ENCODE peak calls at places on chromosomes 13 and 19, in seven cellular contexts. One of them, this sample, is unnamed.

GRCh38 chr19:15280915-15281683 is 48.9 kb upstream of the EPHX3 start:
- DNase-seq in Ammon's horn: peak; percentile 90
- DNase-seq in T follicular helper cell: no peak
- DNase-seq in HAP-1: peak; percentile 86
- DNase-seq in fibroblast of lung: peak; percentile 86
- DNase-seq in stimulated activated CD4-positive, alpha-beta T cell treated with anti-CD3 and anti-CD28 coated beads, Interleukin-2, amount 100 ng/mL, for 48 hours: no peak
- DNase-seq in stimulated activated CD8-positive, alpha-beta memory T cell treated with anti-CD3 and anti-CD28 coated beads, Interleukin-4, amount 100 ng/mL, for 4 hours: no peak
- DNase-seq in this sample: no peak

GRCh38 chr13:109146393-109146792 is 517.0 kb downstream of the MYO16 start:
- DNase-seq in Ammon's horn: no peak
- DNase-seq in T follicular helper cell: no peak
- DNase-seq in HAP-1: no peak
- DNase-seq in fibroblast of lung: no peak
- DNase-seq in stimulated activated CD4-positive, alpha-beta T cell treated with anti-CD3 and anti-CD28 coated beads, Interleukin-2, amount 100 ng/mL, for 48 hours: no peak
- DNase-seq in stimulated activated CD8-positive, alpha-beta memory T cell treated with anti-CD3 and anti-CD28 coated beads, Interleukin-4, amount 100 ng/mL, for 4 hours: no peak
- DNase-seq in this sample: no peak

GRCh38 chr13:101150998-101151397 is 265.3 kb downstream of the NALCN start:
- DNase-seq in Ammon's horn: peak; percentile 33
- DNase-seq in T follicular helper cell: no peak
- DNase-seq in HAP-1: no peak
- DNase-seq in fibroblast of lung: peak; percentile 34
- DNase-seq in stimulated activated CD4-positive, alpha-beta T cell treated with anti-CD3 and anti-CD28 coated beads, Interleukin-2, amount 100 ng/mL, for 48 hours: no peak
- DNase-seq in stimulated activated CD8-positive, alpha-beta memory T cell treated with anti-CD3 and anti-CD28 coated beads, Interleukin-4, amount 100 ng/mL, for 4 hours: no peak
- DNase-seq in this sample: no peak

GRCh38 chr19:18205180-18205915 is 1.5 kb upstream of the RAB3A start:
- DNase-seq in Ammon's horn: peak; percentile 85
- DNase-seq in T follicular helper cell: peak; percentile 34
- DNase-seq in HAP-1: peak; percentile 78
- DNase-seq in fibroblast of lung: peak; percentile 74
- DNase-seq in stimulated activated CD4-positive, alpha-beta T cell treated with anti-CD3 and anti-CD28 coated beads, Interleukin-2, amount 100 ng/mL, for 48 hours: no peak
- DNase-seq in stimulated activated CD8-positive, alpha-beta memory T cell treated with anti-CD3 and anti-CD28 coated beads, Interleukin-4, amount 100 ng/mL, for 4 hours: no peak
- DNase-seq in this sample: no peak

GRCh38 chr13:99661791-99662190 is 160.5 kb downstream of the TM9SF2 start:
- DNase-seq in Ammon's horn: no peak
- DNase-seq in T follicular helper cell: no peak
- DNase-seq in HAP-1: no peak
- DNase-seq in fibroblast of lung: no peak
- DNase-seq in stimulated activated CD4-positive, alpha-beta T cell treated with anti-CD3 and anti-CD28 coated beads, Interleukin-2, amount 100 ng/mL, for 48 hours: no peak
- DNase-seq in stimulated activated CD8-positive, alpha-beta memory T cell treated with anti-CD3 and anti-CD28 coated beads, Interleukin-4, amount 100 ng/mL, for 4 hours: no peak
- DNase-seq in this sample: no peak

GRCh38 chr19:4447327-4448146 is 10.1 kb downstream of the UBXN6 start:
- DNase-seq in Ammon's horn: no peak
- DNase-seq in T follicular helper cell: no peak
- DNase-seq in HAP-1: no peak
- DNase-seq in fibroblast of lung: no peak
- DNase-seq in stimulated activated CD4-positive, alpha-beta T cell treated with anti-CD3 and anti-CD28 coated beads, Interleukin-2, amount 100 ng/mL, for 48 hours: no peak
- DNase-seq in stimulated activated CD8-positive, alpha-beta memory T cell treated with anti-CD3 and anti-CD28 coated beads, Interleukin-4, amount 100 ng/mL, for 4 hours: no peak
- DNase-seq in this sample: no peak

GRCh38 chr13:26998265-26998664 is 173.3 kb downstream of the USP12 start:
- DNase-seq in Ammon's horn: no peak
- DNase-seq in T follicular helper cell: no peak
- DNase-seq in HAP-1: no peak
- DNase-seq in fibroblast of lung: no peak
- DNase-seq in stimulated activated CD4-positive, alpha-beta T cell treated with anti-CD3 and anti-CD28 coated beads, Interleukin-2, amount 100 ng/mL, for 48 hours: no peak
- DNase-seq in stimulated activated CD8-positive, alpha-beta memory T cell treated with anti-CD3 and anti-CD28 coated beads, Interleukin-4, amount 100 ng/mL, for 4 hours: no peak
- DNase-seq in this sample: no peak

GRCh38 chr19:55113570-55114039 is 3.8 kb downstream of the PPP1R12C start:
- DNase-seq in Ammon's horn: peak; percentile 80
- DNase-seq in T follicular helper cell: no peak
- DNase-seq in HAP-1: peak; percentile 62
- DNase-seq in fibroblast of lung: peak; percentile 83
- DNase-seq in stimulated activated CD4-positive, alpha-beta T cell treated with anti-CD3 and anti-CD28 coated beads, Interleukin-2, amount 100 ng/mL, for 48 hours: no peak
- DNase-seq in stimulated activated CD8-positive, alpha-beta memory T cell treated with anti-CD3 and anti-CD28 coated beads, Interleukin-4, amount 100 ng/mL, for 4 hours: no peak
- DNase-seq in this sample: peak; percentile 35

GRCh38 chr19:13872695-13873389 is 4.1 kb upstream of the NANOS3 start:
- DNase-seq in Ammon's horn: no peak
- DNase-seq in T follicular helper cell: no peak
- DNase-seq in HAP-1: no peak
- DNase-seq in fibroblast of lung: no peak
- DNase-seq in stimulated activated CD4-positive, alpha-beta T cell treated with anti-CD3 and anti-CD28 coated beads, Interleukin-2, amount 100 ng/mL, for 48 hours: no peak
- DNase-seq in stimulated activated CD8-positive, alpha-beta memory T cell treated with anti-CD3 and anti-CD28 coated beads, Interleukin-4, amount 100 ng/mL, for 4 hours: no peak
- DNase-seq in this sample: peak; percentile 94

GRCh38 chr19:41951686-41952172 is 7.4 kb downstream of the RABAC1 start:
- DNase-seq in Ammon's horn: peak; percentile 81
- DNase-seq in T follicular helper cell: peak; percentile 79
- DNase-seq in HAP-1: peak; percentile 93
- DNase-seq in fibroblast of lung: peak; percentile 47
- DNase-seq in stimulated activated CD4-positive, alpha-beta T cell treated with anti-CD3 and anti-CD28 coated beads, Interleukin-2, amount 100 ng/mL, for 48 hours: peak; percentile 96
- DNase-seq in stimulated activated CD8-positive, alpha-beta memory T cell treated with anti-CD3 and anti-CD28 coated beads, Interleukin-4, amount 100 ng/mL, for 4 hours: peak; percentile 69
- DNase-seq in this sample: peak; percentile 95

GRCh38 chr19:11223208-11223607 is 16.2 kb upstream of the ANGPTL8 start:
- DNase-seq in Ammon's horn: no peak
- DNase-seq in T follicular helper cell: no peak
- DNase-seq in HAP-1: no peak
- DNase-seq in fibroblast of lung: no peak
- DNase-seq in stimulated activated CD4-positive, alpha-beta T cell treated with anti-CD3 and anti-CD28 coated beads, Interleukin-2, amount 100 ng/mL, for 48 hours: no peak
- DNase-seq in stimulated activated CD8-positive, alpha-beta memory T cell treated with anti-CD3 and anti-CD28 coated beads, Interleukin-4, amount 100 ng/mL, for 4 hours: no peak
- DNase-seq in this sample: no peak

GRCh38 chr19:45154064-45154827 is 6.5 kb downstream of the NKPD1 start:
- DNase-seq in Ammon's horn: no peak
- DNase-seq in T follicular helper cell: no peak
- DNase-seq in HAP-1: no peak
- DNase-seq in fibroblast of lung: peak; percentile 84
- DNase-seq in stimulated activated CD4-positive, alpha-beta T cell treated with anti-CD3 and anti-CD28 coated beads, Interleukin-2, amount 100 ng/mL, for 48 hours: peak; percentile 15
- DNase-seq in stimulated activated CD8-positive, alpha-beta memory T cell treated with anti-CD3 and anti-CD28 coated beads, Interleukin-4, amount 100 ng/mL, for 4 hours: no peak
- DNase-seq in this sample: no peak

GRCh38 chr13:98143157-98143553 is 261 bp downstream of the FARP1 start:
- DNase-seq in Ammon's horn: no peak
- DNase-seq in T follicular helper cell: no peak
- DNase-seq in HAP-1: peak; percentile 74
- DNase-seq in fibroblast of lung: no peak
- DNase-seq in stimulated activated CD4-positive, alpha-beta T cell treated with anti-CD3 and anti-CD28 coated beads, Interleukin-2, amount 100 ng/mL, for 48 hours: no peak
- DNase-seq in stimulated activated CD8-positive, alpha-beta memory T cell treated with anti-CD3 and anti-CD28 coated beads, Interleukin-4, amount 100 ng/mL, for 4 hours: no peak
- DNase-seq in this sample: no peak

GRCh38 chr19:29364224-29364726 is 151.3 kb upstream of the UQCRFS1 start:
- DNase-seq in Ammon's horn: no peak
- DNase-seq in T follicular helper cell: no peak
- DNase-seq in HAP-1: no peak
- DNase-seq in fibroblast of lung: no peak
- DNase-seq in stimulated activated CD4-positive, alpha-beta T cell treated with anti-CD3 and anti-CD28 coated beads, Interleukin-2, amount 100 ng/mL, for 48 hours: no peak
- DNase-seq in stimulated activated CD8-positive, alpha-beta memory T cell treated with anti-CD3 and anti-CD28 coated beads, Interleukin-4, amount 100 ng/mL, for 4 hours: no peak
- DNase-seq in this sample: no peak

GRCh38 chr19:4506449-4507149 is 11.7 kb downstream of the PLIN4 start:
- DNase-seq in Ammon's horn: no peak
- DNase-seq in T follicular helper cell: no peak
- DNase-seq in HAP-1: no peak
- DNase-seq in fibroblast of lung: peak; percentile 72
- DNase-seq in stimulated activated CD4-positive, alpha-beta T cell treated with anti-CD3 and anti-CD28 coated beads, Interleukin-2, amount 100 ng/mL, for 48 hours: no peak
- DNase-seq in stimulated activated CD8-positive, alpha-beta memory T cell treated with anti-CD3 and anti-CD28 coated beads, Interleukin-4, amount 100 ng/mL, for 4 hours: no peak
- DNase-seq in this sample: no peak

GRCh38 chr19:45814166-45814780 is 835 bp downstream of the RSPH6A start:
- DNase-seq in Ammon's horn: no peak
- DNase-seq in T follicular helper cell: no peak
- DNase-seq in HAP-1: no peak
- DNase-seq in fibroblast of lung: no peak
- DNase-seq in stimulated activated CD4-positive, alpha-beta T cell treated with anti-CD3 and anti-CD28 coated beads, Interleukin-2, amount 100 ng/mL, for 48 hours: no peak
- DNase-seq in stimulated activated CD8-positive, alpha-beta memory T cell treated with anti-CD3 and anti-CD28 coated beads, Interleukin-4, amount 100 ng/mL, for 4 hours: no peak
- DNase-seq in this sample: no peak

GRCh38 chr19:17307876-17308377 is 1.4 kb upstream of the DDA1 start:
- DNase-seq in Ammon's horn: no peak
- DNase-seq in T follicular helper cell: no peak
- DNase-seq in HAP-1: no peak
- DNase-seq in fibroblast of lung: no peak
- DNase-seq in stimulated activated CD4-positive, alpha-beta T cell treated with anti-CD3 and anti-CD28 coated beads, Interleukin-2, amount 100 ng/mL, for 48 hours: no peak
- DNase-seq in stimulated activated CD8-positive, alpha-beta memory T cell treated with anti-CD3 and anti-CD28 coated beads, Interleukin-4, amount 100 ng/mL, for 4 hours: no peak
- DNase-seq in this sample: no peak

GRCh38 chr13:31138515-31138914 is 23.2 kb downstream of the HSPH1 start:
- DNase-seq in Ammon's horn: no peak
- DNase-seq in T follicular helper cell: no peak
- DNase-seq in HAP-1: no peak
- DNase-seq in fibroblast of lung: peak; percentile 38
- DNase-seq in stimulated activated CD4-positive, alpha-beta T cell treated with anti-CD3 and anti-CD28 coated beads, Interleukin-2, amount 100 ng/mL, for 48 hours: no peak
- DNase-seq in stimulated activated CD8-positive, alpha-beta memory T cell treated with anti-CD3 and anti-CD28 coated beads, Interleukin-4, amount 100 ng/mL, for 4 hours: no peak
- DNase-seq in this sample: no peak

GRCh38 chr13:46571189-46571901 is 18.4 kb downstream of the LRCH1 start:
- DNase-seq in Ammon's horn: peak; percentile 57
- DNase-seq in T follicular helper cell: no peak
- DNase-seq in HAP-1: no peak
- DNase-seq in fibroblast of lung: peak; percentile 83
- DNase-seq in stimulated activated CD4-positive, alpha-beta T cell treated with anti-CD3 and anti-CD28 coated beads, Interleukin-2, amount 100 ng/mL, for 48 hours: no peak
- DNase-seq in stimulated activated CD8-positive, alpha-beta memory T cell treated with anti-CD3 and anti-CD28 coated beads, Interleukin-4, amount 100 ng/mL, for 4 hours: no peak
- DNase-seq in this sample: no peak

GRCh38 chr19:54178581-54179261 is 5.8 kb upstream of the TMC4 start:
- DNase-seq in Ammon's horn: peak; percentile 57
- DNase-seq in T follicular helper cell: no peak
- DNase-seq in HAP-1: peak; percentile 60
- DNase-seq in fibroblast of lung: no peak
- DNase-seq in stimulated activated CD4-positive, alpha-beta T cell treated with anti-CD3 and anti-CD28 coated beads, Interleukin-2, amount 100 ng/mL, for 48 hours: no peak
- DNase-seq in stimulated activated CD8-positive, alpha-beta memory T cell treated with anti-CD3 and anti-CD28 coated beads, Interleukin-4, amount 100 ng/mL, for 4 hours: no peak
- DNase-seq in this sample: no peak

GRCh38 chr13:30567072-30567471 is 50.6 kb upstream of the USPL1 start:
- DNase-seq in Ammon's horn: no peak
- DNase-seq in T follicular helper cell: no peak
- DNase-seq in HAP-1: no peak
- DNase-seq in fibroblast of lung: peak; percentile 40
- DNase-seq in stimulated activated CD4-positive, alpha-beta T cell treated with anti-CD3 and anti-CD28 coated beads, Interleukin-2, amount 100 ng/mL, for 48 hours: no peak
- DNase-seq in stimulated activated CD8-positive, alpha-beta memory T cell treated with anti-CD3 and anti-CD28 coated beads, Interleukin-4, amount 100 ng/mL, for 4 hours: no peak
- DNase-seq in this sample: no peak

GRCh38 chr19:292281-292884 is 1.2 kb upstream of the PLPP2 start:
- DNase-seq in Ammon's horn: no peak
- DNase-seq in T follicular helper cell: no peak
- DNase-seq in HAP-1: no peak
- DNase-seq in fibroblast of lung: no peak
- DNase-seq in stimulated activated CD4-positive, alpha-beta T cell treated with anti-CD3 and anti-CD28 coated beads, Interleukin-2, amount 100 ng/mL, for 48 hours: no peak
- DNase-seq in stimulated activated CD8-positive, alpha-beta memory T cell treated with anti-CD3 and anti-CD28 coated beads, Interleukin-4, amount 100 ng/mL, for 4 hours: no peak
- DNase-seq in this sample: no peak

GRCh38 chr13:60267498-60268202 is 103.9 kb upstream of the DIAPH3 start:
- DNase-seq in Ammon's horn: no peak
- DNase-seq in T follicular helper cell: no peak
- DNase-seq in HAP-1: no peak
- DNase-seq in fibroblast of lung: peak; percentile 14
- DNase-seq in stimulated activated CD4-positive, alpha-beta T cell treated with anti-CD3 and anti-CD28 coated beads, Interleukin-2, amount 100 ng/mL, for 48 hours: no peak
- DNase-seq in stimulated activated CD8-positive, alpha-beta memory T cell treated with anti-CD3 and anti-CD28 coated beads, Interleukin-4, amount 100 ng/mL, for 4 hours: no peak
- DNase-seq in this sample: no peak

GRCh38 chr19:12574036-12574435 is 22.8 kb upstream of the ZNF564 start:
- DNase-seq in Ammon's horn: no peak
- DNase-seq in T follicular helper cell: no peak
- DNase-seq in HAP-1: no peak
- DNase-seq in fibroblast of lung: no peak
- DNase-seq in stimulated activated CD4-positive, alpha-beta T cell treated with anti-CD3 and anti-CD28 coated beads, Interleukin-2, amount 100 ng/mL, for 48 hours: no peak
- DNase-seq in stimulated activated CD8-positive, alpha-beta memory T cell treated with anti-CD3 and anti-CD28 coated beads, Interleukin-4, amount 100 ng/mL, for 4 hours: no peak
- DNase-seq in this sample: no peak

GRCh38 chr13:29991343-29991742 is 140.9 kb upstream of the UBL3 start:
- DNase-seq in Ammon's horn: no peak
- DNase-seq in T follicular helper cell: no peak
- DNase-seq in HAP-1: no peak
- DNase-seq in fibroblast of lung: peak; percentile 99
- DNase-seq in stimulated activated CD4-positive, alpha-beta T cell treated with anti-CD3 and anti-CD28 coated beads, Interleukin-2, amount 100 ng/mL, for 48 hours: no peak
- DNase-seq in stimulated activated CD8-positive, alpha-beta memory T cell treated with anti-CD3 and anti-CD28 coated beads, Interleukin-4, amount 100 ng/mL, for 4 hours: no peak
- DNase-seq in this sample: no peak

GRCh38 chr13:113786262-113786841 is 27.3 kb downstream of the TMEM255B start:
- DNase-seq in Ammon's horn: no peak
- DNase-seq in T follicular helper cell: no peak
- DNase-seq in HAP-1: no peak
- DNase-seq in fibroblast of lung: peak; percentile 53
- DNase-seq in stimulated activated CD4-positive, alpha-beta T cell treated with anti-CD3 and anti-CD28 coated beads, Interleukin-2, amount 100 ng/mL, for 48 hours: no peak
- DNase-seq in stimulated activated CD8-positive, alpha-beta memory T cell treated with anti-CD3 and anti-CD28 coated beads, Interleukin-4, amount 100 ng/mL, for 4 hours: no peak
- DNase-seq in this sample: no peak

GRCh38 chr19:40147693-40148347 is 43.4 kb upstream of the MAP3K10 start:
- DNase-seq in Ammon's horn: no peak
- DNase-seq in T follicular helper cell: no peak
- DNase-seq in HAP-1: no peak
- DNase-seq in fibroblast of lung: peak; percentile 75
- DNase-seq in stimulated activated CD4-positive, alpha-beta T cell treated with anti-CD3 and anti-CD28 coated beads, Interleukin-2, amount 100 ng/mL, for 48 hours: no peak
- DNase-seq in stimulated activated CD8-positive, alpha-beta memory T cell treated with anti-CD3 and anti-CD28 coated beads, Interleukin-4, amount 100 ng/mL, for 4 hours: no peak
- DNase-seq in this sample: no peak

GRCh38 chr19:18596752-18597157 is 8.2 kb downstream of the REX1BD start:
- DNase-seq in Ammon's horn: no peak
- DNase-seq in T follicular helper cell: no peak
- DNase-seq in HAP-1: peak; percentile 76
- DNase-seq in fibroblast of lung: no peak
- DNase-seq in stimulated activated CD4-positive, alpha-beta T cell treated with anti-CD3 and anti-CD28 coated beads, Interleukin-2, amount 100 ng/mL, for 48 hours: no peak
- DNase-seq in stimulated activated CD8-positive, alpha-beta memory T cell treated with anti-CD3 and anti-CD28 coated beads, Interleukin-4, amount 100 ng/mL, for 4 hours: no peak
- DNase-seq in this sample: no peak

GRCh38 chr13:112158961-112159360 is 92.0 kb downstream of the SOX1 start:
- DNase-seq in Ammon's horn: no peak
- DNase-seq in T follicular helper cell: no peak
- DNase-seq in HAP-1: no peak
- DNase-seq in fibroblast of lung: no peak
- DNase-seq in stimulated activated CD4-positive, alpha-beta T cell treated with anti-CD3 and anti-CD28 coated beads, Interleukin-2, amount 100 ng/mL, for 48 hours: no peak
- DNase-seq in stimulated activated CD8-positive, alpha-beta memory T cell treated with anti-CD3 and anti-CD28 coated beads, Interleukin-4, amount 100 ng/mL, for 4 hours: no peak
- DNase-seq in this sample: no peak

GRCh38 chr19:19417618-19418270 is 12.3 kb downstream of the GATAD2A start:
- DNase-seq in Ammon's horn: no peak
- DNase-seq in T follicular helper cell: no peak
- DNase-seq in HAP-1: no peak
- DNase-seq in fibroblast of lung: no peak
- DNase-seq in stimulated activated CD4-positive, alpha-beta T cell treated with anti-CD3 and anti-CD28 coated beads, Interleukin-2, amount 100 ng/mL, for 48 hours: no peak
- DNase-seq in stimulated activated CD8-positive, alpha-beta memory T cell treated with anti-CD3 and anti-CD28 coated beads, Interleukin-4, amount 100 ng/mL, for 4 hours: no peak
- DNase-seq in this sample: no peak

GRCh38 chr13:33911521-33911920 is 93.6 kb downstream of the RFC3 start:
- DNase-seq in Ammon's horn: no peak
- DNase-seq in T follicular helper cell: no peak
- DNase-seq in HAP-1: no peak
- DNase-seq in fibroblast of lung: no peak
- DNase-seq in stimulated activated CD4-positive, alpha-beta T cell treated with anti-CD3 and anti-CD28 coated beads, Interleukin-2, amount 100 ng/mL, for 48 hours: no peak
- DNase-seq in stimulated activated CD8-positive, alpha-beta memory T cell treated with anti-CD3 and anti-CD28 coated beads, Interleukin-4, amount 100 ng/mL, for 4 hours: no peak
- DNase-seq in this sample: no peak

This sample was measured in HuH-7.5.